ENCODE peak calls at places on chromosomes 6 and 20, in eight cellular contexts. S, I, L, V, M, J, F and U are unnamed samples.

GRCh38 chr20:33803921-33804337 is 7.2 kb upstream of the CHMP4B start:
- DNase-seq in J (no peak), L (no peak), F (no peak), I (no peak), V (no peak), S (no peak), M (no peak), U (no peak)

GRCh38 chr6:155399062-155399746 is 56.4 kb downstream of the NOX3 start:
- DNase-seq in M (no peak), F (no peak), I (no peak), S (no peak), V (no peak), J (no peak), L (no peak), U (no peak)

GRCh38 chr20:1769491-1769890 is 111.9 kb upstream of the SIRPG start:
- DNase-seq in M (no peak), S (no peak), J (no peak), F (no peak), V (no peak), L (no peak), I (no peak), U (no peak)

GRCh38 chr6:128421788-128422187 is 98.6 kb downstream of the PTPRK start:
- DNase-seq in F (no peak), I (no peak), S (no peak), V (no peak), J (no peak), L (no peak), M (no peak), U (no peak)

GRCh38 chr20:13995086-13995665 is at the start of gene MACROD2:
- DNase-seq in J (peak; percentile 96), V (peak; percentile 98), I (peak; percentile 90), S (peak; percentile 99), F (peak; percentile 15), M (peak; percentile 30), L (no peak), U (peak; percentile 93)

GRCh38 chr6:146028250-146028789 is 542 bp upstream of the GRM1 start:
- DNase-seq in L (no peak), S (peak; percentile 34), F (no peak), J (no peak), M (peak; percentile 55), I (peak; percentile 78), V (peak; percentile 50), U (peak; percentile 28)

GRCh38 chr6:154276810-154277577 is 79.6 kb downstream of the IPCEF1 start:
- DNase-seq in S (no peak), V (peak; percentile 58), J (peak; percentile 24), L (no peak), M (no peak), F (no peak), I (no peak), U (peak; percentile 63)

GRCh38 chr6:169165031-169165430 is 88.6 kb downstream of the THBS2 start:
- DNase-seq in L (no peak), V (no peak), J (no peak), I (no peak), F (no peak), S (no peak), M (no peak), U (no peak)

GRCh38 chr20:24337074-24337473 is 132.4 kb upstream of the SYNDIG1 start:
- DNase-seq in I (no peak), S (no peak), L (no peak), F (no peak), V (no peak), M (no peak), J (no peak), U (no peak)

GRCh38 chr6:130834482-130835251 is 7.5 kb downstream of the SMLR1 start:
- DNase-seq in I (no peak), S (no peak), J (no peak), F (no peak), L (no peak), M (no peak), V (no peak), U (no peak)